ENCODE peak calls at places on chromosomes 6 and 20, in six cellular contexts. P is cardiac muscle cell, C is kidney epithelial cell, D is OCI-LY7, Q is transverse colon, R is AG04449. E is an unnamed sample.

GRCh38 chr20:63752411-63753101 is 13.0 kb downstream of the SLC2A4RG start:
- DNase-seq in C (no peak), D (no peak), R (no peak), Q (no peak), P (no peak), E (no peak)

GRCh38 chr6:11381801-11382513 is 149.5 kb upstream of the NEDD9 start:
- DNase-seq in Q (peak; percentile 62), P (no peak), R (no peak), C (no peak), D (peak; percentile 83), E (peak; percentile 66)

GRCh38 chr6:33080127-33081089 is 4.6 kb downstream of the HLA-DPB1 start:
- DNase-seq in C (no peak), R (no peak), P (peak; percentile 82), Q (peak; percentile 55), D (no peak), E (no peak)

GRCh38 chr20:61100489-61100888 is 151.6 kb upstream of the CDH4 start:
- DNase-seq in R (no peak), C (no peak), Q (no peak), D (no peak), P (no peak), E (no peak)

GRCh38 chr20:8221887-8222419 is 89.9 kb downstream of the PLCB1 start:
- DNase-seq in Q (no peak), D (no peak), R (no peak), P (no peak), C (no peak), E (no peak)

GRCh38 chr20:20489623-20490341 is 121.9 kb downstream of the INSM1 start:
- DNase-seq in D (no peak), R (no peak), C (no peak), P (no peak), Q (no peak), E (no peak)

GRCh38 chr6:84263557-84263956 is 36.1 kb upstream of the CEP162 start:
- DNase-seq in P (no peak), C (no peak), D (no peak), Q (no peak), R (no peak), E (no peak)

GRCh38 chr6:125287718-125288117 is 14.0 kb downstream of the HDDC2 start:
- DNase-seq in C (no peak), R (no peak), P (no peak), Q (no peak), D (no peak), E (no peak)

GRCh38 chr6:114989279-114989964 is 646.6 kb upstream of the HS3ST5 start:
- DNase-seq in P (no peak), R (no peak), D (no peak), Q (no peak), C (no peak), E (peak; percentile 20)

DNA sequence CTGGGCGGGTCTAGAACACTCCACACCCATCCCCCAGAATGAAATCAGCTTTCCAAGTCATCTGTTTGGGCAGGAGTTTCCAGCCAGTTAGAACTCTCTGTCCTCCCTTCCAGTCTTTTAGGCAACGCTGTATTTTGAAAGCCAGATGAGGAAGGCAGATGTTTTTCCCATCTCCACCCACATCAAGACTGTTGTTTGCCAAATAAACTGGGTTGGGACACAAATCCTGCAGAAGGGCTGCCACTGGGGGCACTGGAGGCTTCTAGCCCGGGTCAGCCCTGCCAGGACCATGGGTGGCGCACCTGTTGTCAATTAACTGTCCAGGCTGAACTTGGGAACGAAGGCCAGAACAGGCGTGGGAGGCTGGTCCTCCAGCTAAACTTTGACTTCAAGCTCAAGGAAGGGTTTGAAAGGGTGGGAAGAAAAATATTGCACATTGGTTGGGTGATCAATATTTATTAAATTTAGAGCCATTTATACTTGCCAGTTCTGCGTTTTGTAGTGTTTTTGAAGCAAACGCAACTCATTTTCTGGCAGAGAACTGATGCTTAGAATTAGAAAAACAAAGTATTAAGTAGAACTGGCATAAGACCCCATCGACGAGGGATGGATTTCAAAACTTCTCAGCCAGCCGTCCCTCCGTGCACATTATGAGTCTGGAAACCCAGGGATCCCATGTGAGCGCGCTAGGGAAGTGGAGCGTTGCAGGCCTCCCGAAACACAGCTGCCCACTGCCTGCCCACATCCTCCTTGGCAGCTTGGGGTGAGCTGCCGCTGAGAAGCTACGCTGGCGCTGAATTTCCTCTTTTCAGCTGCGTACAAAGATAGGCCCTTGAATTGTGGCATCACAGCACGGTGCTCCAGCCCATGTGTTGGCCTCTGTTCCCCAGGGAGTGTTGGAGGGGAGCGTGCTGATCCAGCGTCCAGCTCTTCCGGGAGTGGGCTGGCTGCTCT is 297.4 kb downstream of the QKI start:
- DNase-seq in D (peak; percentile 84), P (no peak), C (no peak), Q (peak; percentile 64), R (no peak), E (no peak)
- TF ChIP-seq CTCF in D (peak; percentile 77), P (no peak), C (peak; percentile 23), Q (peak; percentile 14), R (no peak), E (peak; percentile 3)

GRCh38 chr6:104003803-104004516 is 855.8 kb downstream of the HACE1 start:
- DNase-seq in C (no peak), Q (no peak), P (no peak), R (no peak), D (no peak), E (no peak)
- TF ChIP-seq CTCF in C (peak; percentile 1), Q (no peak), P (no peak), R (no peak), D (peak; percentile 42), E (no peak)

GRCh38 chr6:112433457-112433856 is 86.3 kb downstream of the RFPL4B start:
- DNase-seq in D (no peak), P (no peak), Q (no peak), R (no peak), C (no peak), E (no peak)

GRCh38 chr6:112432853-112433252 is 85.7 kb downstream of the RFPL4B start:
- DNase-seq in R (no peak), Q (no peak), P (no peak), D (no peak), C (no peak), E (no peak)

GRCh38 chr6:112431803-112432202 is 84.7 kb downstream of the RFPL4B start:
- DNase-seq in C (no peak), Q (no peak), P (no peak), D (no peak), R (no peak), E (no peak)

GRCh38 chr6:112428477-112428876 is 81.3 kb downstream of the RFPL4B start:
- DNase-seq in Q (no peak), D (no peak), C (no peak), R (no peak), P (no peak), E (no peak)

DNA sequence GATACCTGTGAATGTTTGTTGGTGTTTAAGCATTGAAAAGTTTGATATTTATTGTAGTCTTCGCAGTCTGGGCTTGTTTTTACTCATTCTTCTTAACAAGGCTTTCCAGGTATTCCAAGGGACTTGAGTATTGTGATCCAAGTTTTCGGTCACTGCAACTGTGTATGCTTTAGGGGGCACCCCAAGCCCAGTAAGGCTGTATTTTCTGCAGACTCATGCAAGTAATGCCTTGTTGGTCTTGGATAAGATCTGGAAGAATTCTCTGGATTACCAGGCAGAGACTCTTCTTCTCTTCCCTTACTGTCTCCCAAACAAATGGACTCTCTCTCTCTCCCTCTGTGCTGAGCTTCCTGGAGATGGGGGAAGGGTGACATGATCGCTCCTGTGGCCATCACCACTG is 82.1 kb downstream of the RFPL4B start:
- DNase-seq in R (no peak), D (no peak), Q (no peak), C (no peak), P (peak; percentile 53), E (no peak)
- TF ChIP-seq CTCF in R (peak; percentile 19), D (no peak), Q (no peak), C (peak; percentile 4), P (no peak), E (no peak)

GRCh38 chr20:1299522-1299921 is 29.4 kb downstream of the SDCBP2 start:
- DNase-seq in Q (no peak), C (no peak), D (no peak), R (no peak), P (no peak), E (peak; percentile 56)
- TF ChIP-seq CTCF in Q (no peak), C (no peak), D (no peak), R (no peak), P (peak; percentile 9), E (no peak)

E was measured in GM13976.